ENCODE peak calls at places on chromosome 14, in eight cellular contexts. One of them, this sample, is unnamed.

GRCh38 chr14:55508676-55509075 is 68.3 kb upstream of the TBPL2 start:
- DNase-seq in T47D: no peak
- DNase-seq in stimulated activated CD4-positive, alpha-beta T cell treated with anti-CD3 and anti-CD28 coated beads, TNF-alpha, amount 100 ng/mL, for 4 hours: no peak
- DNase-seq in ureter: no peak
- DNase-seq in NCI-H1105: no peak
- DNase-seq in uterus: no peak
- DNase-seq in kidney tubule cell: no peak
- DNase-seq in HuH-7.5: no peak
- DNase-seq in this sample: no peak

GRCh38 chr14:106670006-106670405 is 1143.6 kb downstream of the TMEM121 start:
- DNase-seq in T47D: no peak
- DNase-seq in stimulated activated CD4-positive, alpha-beta T cell treated with anti-CD3 and anti-CD28 coated beads, TNF-alpha, amount 100 ng/mL, for 4 hours: no peak
- DNase-seq in ureter: no peak
- DNase-seq in NCI-H1105: no peak
- DNase-seq in uterus: no peak
- DNase-seq in kidney tubule cell: no peak
- DNase-seq in HuH-7.5: no peak
- DNase-seq in this sample: no peak

GRCh38 chr14:101497910-101498860 is 63.1 kb upstream of the DIO3 start:
- DNase-seq in T47D: no peak
- DNase-seq in stimulated activated CD4-positive, alpha-beta T cell treated with anti-CD3 and anti-CD28 coated beads, TNF-alpha, amount 100 ng/mL, for 4 hours: no peak
- DNase-seq in ureter: peak; percentile 41
- DNase-seq in NCI-H1105: no peak
- DNase-seq in uterus: peak; percentile 18
- DNase-seq in kidney tubule cell: no peak
- DNase-seq in HuH-7.5: no peak
- DNase-seq in this sample: no peak

GRCh38 chr14:75389679-75390078 is 38.1 kb upstream of the JDP2 start:
- DNase-seq in T47D: no peak
- DNase-seq in stimulated activated CD4-positive, alpha-beta T cell treated with anti-CD3 and anti-CD28 coated beads, TNF-alpha, amount 100 ng/mL, for 4 hours: no peak
- DNase-seq in ureter: no peak
- DNase-seq in NCI-H1105: no peak
- DNase-seq in uterus: no peak
- DNase-seq in kidney tubule cell: peak; percentile 9
- DNase-seq in HuH-7.5: no peak
- DNase-seq in this sample: no peak

GRCh38 chr14:73752297-73752992 is 38.3 kb upstream of the PNMA1 start:
- DNase-seq in T47D: peak; percentile 82
- DNase-seq in stimulated activated CD4-positive, alpha-beta T cell treated with anti-CD3 and anti-CD28 coated beads, TNF-alpha, amount 100 ng/mL, for 4 hours: no peak
- DNase-seq in ureter: peak; percentile 83
- DNase-seq in NCI-H1105: no peak
- DNase-seq in uterus: peak; percentile 72
- DNase-seq in kidney tubule cell: peak; percentile 47
- DNase-seq in HuH-7.5: no peak
- DNase-seq in this sample: peak; percentile 98

GRCh38 chr14:72000907-72001306 is 68.7 kb downstream of the RGS6 start:
- DNase-seq in T47D: no peak
- DNase-seq in stimulated activated CD4-positive, alpha-beta T cell treated with anti-CD3 and anti-CD28 coated beads, TNF-alpha, amount 100 ng/mL, for 4 hours: no peak
- DNase-seq in ureter: no peak
- DNase-seq in NCI-H1105: no peak
- DNase-seq in uterus: no peak
- DNase-seq in kidney tubule cell: no peak
- DNase-seq in HuH-7.5: no peak
- DNase-seq in this sample: no peak

GRCh38 chr14:20632448-20632830 is 9.1 kb downstream of the OR6S1 start:
- DNase-seq in T47D: no peak
- DNase-seq in stimulated activated CD4-positive, alpha-beta T cell treated with anti-CD3 and anti-CD28 coated beads, TNF-alpha, amount 100 ng/mL, for 4 hours: no peak
- DNase-seq in ureter: no peak
- DNase-seq in NCI-H1105: no peak
- DNase-seq in uterus: no peak
- DNase-seq in kidney tubule cell: peak; percentile 8
- DNase-seq in HuH-7.5: no peak
- DNase-seq in this sample: no peak

GRCh38 chr14:75258079-75258802 is 20.4 kb upstream of the FOS start:
- DNase-seq in T47D: no peak
- DNase-seq in stimulated activated CD4-positive, alpha-beta T cell treated with anti-CD3 and anti-CD28 coated beads, TNF-alpha, amount 100 ng/mL, for 4 hours: no peak
- DNase-seq in ureter: no peak
- DNase-seq in NCI-H1105: no peak
- DNase-seq in uterus: peak; percentile 81
- DNase-seq in kidney tubule cell: no peak
- DNase-seq in HuH-7.5: no peak
- DNase-seq in this sample: no peak

GRCh38 chr14:69037790-69038448 is 58.8 kb upstream of the ACTN1 start:
- DNase-seq in T47D: no peak
- DNase-seq in stimulated activated CD4-positive, alpha-beta T cell treated with anti-CD3 and anti-CD28 coated beads, TNF-alpha, amount 100 ng/mL, for 4 hours: no peak
- DNase-seq in ureter: no peak
- DNase-seq in NCI-H1105: no peak
- DNase-seq in uterus: no peak
- DNase-seq in kidney tubule cell: peak; percentile 76
- DNase-seq in HuH-7.5: no peak
- DNase-seq in this sample: no peak

GRCh38 chr14:28161040-28161439 is 605.5 kb upstream of the FOXG1 start:
- DNase-seq in T47D: no peak
- DNase-seq in stimulated activated CD4-positive, alpha-beta T cell treated with anti-CD3 and anti-CD28 coated beads, TNF-alpha, amount 100 ng/mL, for 4 hours: no peak
- DNase-seq in ureter: no peak
- DNase-seq in NCI-H1105: no peak
- DNase-seq in uterus: no peak
- DNase-seq in kidney tubule cell: no peak
- DNase-seq in HuH-7.5: no peak
- DNase-seq in this sample: no peak

GRCh38 chr14:104940526-104941150 is 16.0 kb downstream of the PLD4 start:
- DNase-seq in T47D: peak; percentile 76
- DNase-seq in stimulated activated CD4-positive, alpha-beta T cell treated with anti-CD3 and anti-CD28 coated beads, TNF-alpha, amount 100 ng/mL, for 4 hours: no peak
- DNase-seq in ureter: no peak
- DNase-seq in NCI-H1105: no peak
- DNase-seq in uterus: no peak
- DNase-seq in kidney tubule cell: no peak
- DNase-seq in HuH-7.5: peak; percentile 43
- DNase-seq in this sample: no peak

GRCh38 chr14:34502826-34503225 is 36.7 kb downstream of the EAPP start:
- DNase-seq in T47D: no peak
- DNase-seq in stimulated activated CD4-positive, alpha-beta T cell treated with anti-CD3 and anti-CD28 coated beads, TNF-alpha, amount 100 ng/mL, for 4 hours: no peak
- DNase-seq in ureter: no peak
- DNase-seq in NCI-H1105: no peak
- DNase-seq in uterus: no peak
- DNase-seq in kidney tubule cell: no peak
- DNase-seq in HuH-7.5: no peak
- DNase-seq in this sample: no peak

GRCh38 chr14:46048127-46048526 is 603.5 kb downstream of the RPL10L start:
- DNase-seq in T47D: peak; percentile 32
- DNase-seq in stimulated activated CD4-positive, alpha-beta T cell treated with anti-CD3 and anti-CD28 coated beads, TNF-alpha, amount 100 ng/mL, for 4 hours: no peak
- DNase-seq in ureter: no peak
- DNase-seq in NCI-H1105: no peak
- DNase-seq in uterus: no peak
- DNase-seq in kidney tubule cell: peak; percentile 77
- DNase-seq in HuH-7.5: no peak
- DNase-seq in this sample: peak; percentile 52

GRCh38 chr14:76267322-76268012 is 108.5 kb upstream of the ESRRB start:
- DNase-seq in T47D: peak; percentile 78
- DNase-seq in stimulated activated CD4-positive, alpha-beta T cell treated with anti-CD3 and anti-CD28 coated beads, TNF-alpha, amount 100 ng/mL, for 4 hours: no peak
- DNase-seq in ureter: peak; percentile 58
- DNase-seq in NCI-H1105: peak; percentile 33
- DNase-seq in uterus: peak; percentile 29
- DNase-seq in kidney tubule cell: peak; percentile 49
- DNase-seq in HuH-7.5: peak; percentile 70
- DNase-seq in this sample: peak; percentile 11

GRCh38 chr14:99733551-99734405 is 49.7 kb downstream of the CYP46A1 start:
- DNase-seq in T47D: no peak
- DNase-seq in stimulated activated CD4-positive, alpha-beta T cell treated with anti-CD3 and anti-CD28 coated beads, TNF-alpha, amount 100 ng/mL, for 4 hours: no peak
- DNase-seq in ureter: no peak
- DNase-seq in NCI-H1105: no peak
- DNase-seq in uterus: peak; percentile 23
- DNase-seq in kidney tubule cell: no peak
- DNase-seq in HuH-7.5: no peak
- DNase-seq in this sample: no peak

GRCh38 chr14:70152704-70153103 is 36.0 kb downstream of the SLC8A3 start:
- DNase-seq in T47D: no peak
- DNase-seq in stimulated activated CD4-positive, alpha-beta T cell treated with anti-CD3 and anti-CD28 coated beads, TNF-alpha, amount 100 ng/mL, for 4 hours: no peak
- DNase-seq in ureter: no peak
- DNase-seq in NCI-H1105: no peak
- DNase-seq in uterus: no peak
- DNase-seq in kidney tubule cell: no peak
- DNase-seq in HuH-7.5: no peak
- DNase-seq in this sample: no peak

GRCh38 chr14:56810341-56810740 is at the start of gene OTX2:
- DNase-seq in T47D: no peak
- DNase-seq in stimulated activated CD4-positive, alpha-beta T cell treated with anti-CD3 and anti-CD28 coated beads, TNF-alpha, amount 100 ng/mL, for 4 hours: no peak
- DNase-seq in ureter: no peak
- DNase-seq in NCI-H1105: no peak
- DNase-seq in uterus: no peak
- DNase-seq in kidney tubule cell: no peak
- DNase-seq in HuH-7.5: no peak
- DNase-seq in this sample: no peak

GRCh38 chr14:94864421-94865195 is 94.7 kb upstream of the GSC start:
- DNase-seq in T47D: no peak
- DNase-seq in stimulated activated CD4-positive, alpha-beta T cell treated with anti-CD3 and anti-CD28 coated beads, TNF-alpha, amount 100 ng/mL, for 4 hours: no peak
- DNase-seq in ureter: peak; percentile 47
- DNase-seq in NCI-H1105: no peak
- DNase-seq in uterus: no peak
- DNase-seq in kidney tubule cell: no peak
- DNase-seq in HuH-7.5: no peak
- DNase-seq in this sample: no peak

GRCh38 chr14:105282098-105282725 is 18.6 kb downstream of the BRF1 start:
- DNase-seq in T47D: no peak
- DNase-seq in stimulated activated CD4-positive, alpha-beta T cell treated with anti-CD3 and anti-CD28 coated beads, TNF-alpha, amount 100 ng/mL, for 4 hours: no peak
- DNase-seq in ureter: no peak
- DNase-seq in NCI-H1105: no peak
- DNase-seq in uterus: no peak
- DNase-seq in kidney tubule cell: no peak
- DNase-seq in HuH-7.5: no peak
- DNase-seq in this sample: no peak

GRCh38 chr14:23175823-23176222 is 7.6 kb downstream of the SLC7A8 start:
- DNase-seq in T47D: no peak
- DNase-seq in stimulated activated CD4-positive, alpha-beta T cell treated with anti-CD3 and anti-CD28 coated beads, TNF-alpha, amount 100 ng/mL, for 4 hours: no peak
- DNase-seq in ureter: no peak
- DNase-seq in NCI-H1105: peak; percentile 6
- DNase-seq in uterus: no peak
- DNase-seq in kidney tubule cell: no peak
- DNase-seq in HuH-7.5: no peak
- DNase-seq in this sample: peak; percentile 57

GRCh38 chr14:73777420-73777819 is 63.2 kb upstream of the PNMA1 start:
- DNase-seq in T47D: peak; percentile 86
- DNase-seq in stimulated activated CD4-positive, alpha-beta T cell treated with anti-CD3 and anti-CD28 coated beads, TNF-alpha, amount 100 ng/mL, for 4 hours: no peak
- DNase-seq in ureter: no peak
- DNase-seq in NCI-H1105: no peak
- DNase-seq in uterus: no peak
- DNase-seq in kidney tubule cell: peak; percentile 29
- DNase-seq in HuH-7.5: no peak
- DNase-seq in this sample: no peak

GRCh38 chr14:38302034-38302433 is 46.1 kb upstream of the CLEC14A start:
- DNase-seq in T47D: no peak
- DNase-seq in stimulated activated CD4-positive, alpha-beta T cell treated with anti-CD3 and anti-CD28 coated beads, TNF-alpha, amount 100 ng/mL, for 4 hours: no peak
- DNase-seq in ureter: no peak
- DNase-seq in NCI-H1105: no peak
- DNase-seq in uterus: no peak
- DNase-seq in kidney tubule cell: no peak
- DNase-seq in HuH-7.5: no peak
- DNase-seq in this sample: no peak

GRCh38 chr14:76336876-76337275 is 39.1 kb upstream of the ESRRB start:
- DNase-seq in T47D: no peak
- DNase-seq in stimulated activated CD4-positive, alpha-beta T cell treated with anti-CD3 and anti-CD28 coated beads, TNF-alpha, amount 100 ng/mL, for 4 hours: no peak
- DNase-seq in ureter: no peak
- DNase-seq in NCI-H1105: no peak
- DNase-seq in uterus: no peak
- DNase-seq in kidney tubule cell: no peak
- DNase-seq in HuH-7.5: no peak
- DNase-seq in this sample: no peak

GRCh38 chr14:96592591-96593388 is 90.6 kb downstream of the PAPOLA start:
- DNase-seq in T47D: peak; percentile 47
- DNase-seq in stimulated activated CD4-positive, alpha-beta T cell treated with anti-CD3 and anti-CD28 coated beads, TNF-alpha, amount 100 ng/mL, for 4 hours: peak; percentile 36
- DNase-seq in ureter: no peak
- DNase-seq in NCI-H1105: no peak
- DNase-seq in uterus: no peak
- DNase-seq in kidney tubule cell: peak; percentile 47
- DNase-seq in HuH-7.5: peak; percentile 33
- DNase-seq in this sample: peak; percentile 9

GRCh38 chr14:61543946-61544345 is 151.4 kb upstream of the HIF1A start:
- DNase-seq in T47D: no peak
- DNase-seq in stimulated activated CD4-positive, alpha-beta T cell treated with anti-CD3 and anti-CD28 coated beads, TNF-alpha, amount 100 ng/mL, for 4 hours: no peak
- DNase-seq in ureter: no peak
- DNase-seq in NCI-H1105: no peak
- DNase-seq in uterus: no peak
- DNase-seq in kidney tubule cell: no peak
- DNase-seq in HuH-7.5: no peak
- DNase-seq in this sample: no peak

GRCh38 chr14:103624860-103625259 is 4.2 kb upstream of the KLC1 start:
- DNase-seq in T47D: no peak
- DNase-seq in stimulated activated CD4-positive, alpha-beta T cell treated with anti-CD3 and anti-CD28 coated beads, TNF-alpha, amount 100 ng/mL, for 4 hours: no peak
- DNase-seq in ureter: peak; percentile 73
- DNase-seq in NCI-H1105: no peak
- DNase-seq in uterus: peak; percentile 71
- DNase-seq in kidney tubule cell: peak; percentile 88
- DNase-seq in HuH-7.5: peak; percentile 24
- DNase-seq in this sample: peak; percentile 53

GRCh38 chr14:97486601-97487120 is 689.5 kb downstream of the VRK1 start:
- DNase-seq in T47D: no peak
- DNase-seq in stimulated activated CD4-positive, alpha-beta T cell treated with anti-CD3 and anti-CD28 coated beads, TNF-alpha, amount 100 ng/mL, for 4 hours: no peak
- DNase-seq in ureter: no peak
- DNase-seq in NCI-H1105: no peak
- DNase-seq in uterus: no peak
- DNase-seq in kidney tubule cell: no peak
- DNase-seq in HuH-7.5: no peak
- DNase-seq in this sample: no peak

GRCh38 chr14:77642407-77642806 is 26.0 kb upstream of the SPTLC2 start:
- DNase-seq in T47D: no peak
- DNase-seq in stimulated activated CD4-positive, alpha-beta T cell treated with anti-CD3 and anti-CD28 coated beads, TNF-alpha, amount 100 ng/mL, for 4 hours: no peak
- DNase-seq in ureter: no peak
- DNase-seq in NCI-H1105: no peak
- DNase-seq in uterus: no peak
- DNase-seq in kidney tubule cell: no peak
- DNase-seq in HuH-7.5: no peak
- DNase-seq in this sample: no peak

GRCh38 chr14:104930526-104931322 is 6.0 kb downstream of the PLD4 start:
- DNase-seq in T47D: no peak
- DNase-seq in stimulated activated CD4-positive, alpha-beta T cell treated with anti-CD3 and anti-CD28 coated beads, TNF-alpha, amount 100 ng/mL, for 4 hours: no peak
- DNase-seq in ureter: peak; percentile 37
- DNase-seq in NCI-H1105: no peak
- DNase-seq in uterus: no peak
- DNase-seq in kidney tubule cell: no peak
- DNase-seq in HuH-7.5: no peak
- DNase-seq in this sample: no peak

GRCh38 chr14:104230946-104231345 is 92.6 kb downstream of the KIF26A start:
- DNase-seq in T47D: no peak
- DNase-seq in stimulated activated CD4-positive, alpha-beta T cell treated with anti-CD3 and anti-CD28 coated beads, TNF-alpha, amount 100 ng/mL, for 4 hours: no peak
- DNase-seq in ureter: no peak
- DNase-seq in NCI-H1105: no peak
- DNase-seq in uterus: no peak
- DNase-seq in kidney tubule cell: no peak
- DNase-seq in HuH-7.5: no peak
- DNase-seq in this sample: no peak

GRCh38 chr14:92341791-92342190 is 18.8 kb downstream of the SLC24A4 start:
- DNase-seq in T47D: no peak
- DNase-seq in stimulated activated CD4-positive, alpha-beta T cell treated with anti-CD3 and anti-CD28 coated beads, TNF-alpha, amount 100 ng/mL, for 4 hours: no peak
- DNase-seq in ureter: no peak
- DNase-seq in NCI-H1105: no peak
- DNase-seq in uterus: no peak
- DNase-seq in kidney tubule cell: no peak
- DNase-seq in HuH-7.5: no peak
- DNase-seq in this sample: no peak

GRCh38 chr14:68468437-68469207 is 324.2 kb downstream of the ZFP36L1 start:
- DNase-seq in T47D: no peak
- DNase-seq in stimulated activated CD4-positive, alpha-beta T cell treated with anti-CD3 and anti-CD28 coated beads, TNF-alpha, amount 100 ng/mL, for 4 hours: peak; percentile 5
- DNase-seq in ureter: no peak
- DNase-seq in NCI-H1105: no peak
- DNase-seq in uterus: no peak
- DNase-seq in kidney tubule cell: peak; percentile 95
- DNase-seq in HuH-7.5: no peak
- DNase-seq in this sample: no peak

GRCh38 chr14:31930493-31931225 is 146.4 kb upstream of the ARHGAP5 start:
- DNase-seq in T47D: no peak
- DNase-seq in stimulated activated CD4-positive, alpha-beta T cell treated with anti-CD3 and anti-CD28 coated beads, TNF-alpha, amount 100 ng/mL, for 4 hours: no peak
- DNase-seq in ureter: no peak
- DNase-seq in NCI-H1105: no peak
- DNase-seq in uterus: no peak
- DNase-seq in kidney tubule cell: peak; percentile 95
- DNase-seq in HuH-7.5: peak; percentile 78
- DNase-seq in this sample: no peak

GRCh38 chr14:91258876-91259275 is 14.4 kb upstream of the GPR68 start:
- DNase-seq in T47D: no peak
- DNase-seq in stimulated activated CD4-positive, alpha-beta T cell treated with anti-CD3 and anti-CD28 coated beads, TNF-alpha, amount 100 ng/mL, for 4 hours: no peak
- DNase-seq in ureter: no peak
- DNase-seq in NCI-H1105: no peak
- DNase-seq in uterus: no peak
- DNase-seq in kidney tubule cell: no peak
- DNase-seq in HuH-7.5: no peak
- DNase-seq in this sample: no peak